ENCODE peak calls at places on chromosomes 1 and 21, in five cellular contexts. U is GM23338, W is K562, O is HepG2, J is GM12878. F is an unnamed sample.

GRCh38 chr1:39954261-39954869 is 580 bp upstream of the MFSD2A start:
- DNase-seq in J (no peak), O (no peak), W (no peak), U (no peak), F (no peak)

GRCh38 chr1:234488954-234489691 is 10.1 kb upstream of the TARBP1 start:
- DNase-seq in O (no peak), W (no peak), J (no peak), U (no peak), F (no peak)

GRCh38 chr21:18204931-18205330 is 39.7 kb upstream of the CHODL start:
- DNase-seq in W (no peak), U (peak; percentile 40), O (no peak), J (no peak), F (no peak)

GRCh38 chr1:208178091-208178529 is 66.1 kb downstream of the PLXNA2 start:
- DNase-seq in J (no peak), W (no peak), O (peak; percentile 68), U (no peak), F (no peak)

GRCh38 chr1:52158218-52158617 is 16.3 kb downstream of the ZFYVE9 start:
- DNase-seq in O (no peak), U (no peak), J (no peak), W (no peak), F (no peak)

GRCh38 chr1:227072991-227073390 is 132.9 kb downstream of the COQ8A start:
- DNase-seq in J (no peak), O (no peak), U (no peak), W (no peak), F (no peak)

GRCh38 chr21:30733026-30733425 is 14.0 kb downstream of the KRTAP21-2 start:
- DNase-seq in U (no peak), O (no peak), W (no peak), J (no peak), F (no peak)

GRCh38 chr1:156797212-156797871 is 19.3 kb downstream of the SH2D2A start:
- DNase-seq in W (peak; percentile 70), J (no peak), U (peak; percentile 86), O (peak; percentile 55), F (peak; percentile 70)

GRCh38 chr1:211326528-211327340 is at the start of gene TRAF5:
- DNase-seq in J (no peak), U (peak; percentile 83), O (no peak), W (peak; percentile 80), F (peak; percentile 65)

GRCh38 chr1:25369241-25369640 is 31.1 kb downstream of the TMEM50A start:
- DNase-seq in J (no peak), W (peak; percentile 24), U (no peak), O (peak; percentile 4), F (no peak)

GRCh38 chr1:67059331-67059730 is 5.4 kb upstream of the SLC35D1 start:
- DNase-seq in U (no peak), J (no peak), O (no peak), W (no peak), F (no peak)

GRCh38 chr1:11535761-11536572 is 57.0 kb downstream of the DISP3 start:
- DNase-seq in U (no peak), J (no peak), W (peak; percentile 55), O (peak; percentile 6), F (no peak)

GRCh38 chr1:97192872-97193572 is 471.4 kb downstream of the PTBP2 start:
- DNase-seq in U (no peak), W (no peak), O (no peak), J (no peak), F (no peak)

GRCh38 chr1:232873931-232874330 is 68.7 kb downstream of the MAP10 start:
- DNase-seq in U (no peak), O (no peak), J (no peak), W (no peak), F (no peak)

GRCh38 chr21:15966216-15966615 is 236.4 kb downstream of the USP25 start:
- DNase-seq in W (no peak), U (no peak), O (no peak), J (no peak), F (no peak)

GRCh38 chr1:247548847-247549246 is at the start of gene GCSAML:
- DNase-seq in W (no peak), O (no peak), U (no peak), J (no peak), F (no peak)

GRCh38 chr1:5828322-5828935 is 163.8 kb downstream of the NPHP4 start:
- DNase-seq in J (no peak), U (no peak), O (no peak), W (no peak), F (no peak)

GRCh38 chr1:6510493-6510892 is 19.0 kb upstream of the PLEKHG5 start:
- DNase-seq in J (no peak), U (no peak), O (no peak), W (no peak), F (no peak)

GRCh38 chr1:200405273-200405672 is 4.6 kb downstream of the ZNF281 start:
- DNase-seq in O (peak; percentile 32), J (no peak), U (no peak), W (no peak), F (no peak)

GRCh38 chr1:161709373-161709772 is 2.3 kb downstream of the FCRLA start:
- DNase-seq in O (no peak), W (no peak), J (no peak), U (no peak), F (no peak)

GRCh38 chr1:180796897-180797296 is 115.8 kb upstream of the KIAA1614 start:
- DNase-seq in J (no peak), W (no peak), O (no peak), U (no peak), F (no peak)

GRCh38 chr1:184189361-184189760 is 137.8 kb downstream of the TSEN15 start:
- DNase-seq in U (no peak), O (no peak), J (no peak), W (no peak), F (no peak)

GRCh38 chr1:214833357-214833756 is 230.4 kb downstream of the CENPF start:
- DNase-seq in W (no peak), O (peak; percentile 91), J (no peak), U (no peak), F (no peak)

GRCh38 chr1:206678490-206678889 is 6.2 kb upstream of the MAPKAPK2 start:
- DNase-seq in O (no peak), W (no peak), U (no peak), J (no peak), F (no peak)

GRCh38 chr1:154371436-154371835 is 33.7 kb upstream of the IL6R start:
- DNase-seq in O (no peak), J (no peak), W (no peak), U (no peak), F (no peak)

GRCh38 chr21:43266534-43266933 is 97.7 kb downstream of the CRYAA start:
- DNase-seq in O (no peak), W (no peak), U (no peak), J (no peak), F (no peak)

GRCh38 chr1:195637474-195637873 is 970.8 kb downstream of the KCNT2 start:
- DNase-seq in W (no peak), U (no peak), J (no peak), O (no peak), F (no peak)

GRCh38 chr21:32094792-32095191 is 184.1 kb downstream of the MIS18A start:
- DNase-seq in W (no peak), U (peak; percentile 60), J (no peak), O (no peak), F (no peak)

GRCh38 chr1:16152521-16153087 is 3.3 kb downstream of the EPHA2 start:
- DNase-seq in O (peak; percentile 59), J (no peak), W (no peak), U (peak; percentile 16), F (no peak)

GRCh38 chr1:16150508-16150907 is 5.4 kb downstream of the EPHA2 start:
- DNase-seq in U (no peak), J (no peak), O (no peak), W (no peak), F (no peak)

GRCh38 chr1:16149702-16150488 is 6.0 kb downstream of the EPHA2 start:
- DNase-seq in O (no peak), J (no peak), U (no peak), W (no peak), F (no peak)

GRCh38 chr1:16151985-16152384 is 3.9 kb downstream of the EPHA2 start:
- DNase-seq in W (no peak), J (no peak), O (no peak), U (no peak), F (no peak)

DNA sequence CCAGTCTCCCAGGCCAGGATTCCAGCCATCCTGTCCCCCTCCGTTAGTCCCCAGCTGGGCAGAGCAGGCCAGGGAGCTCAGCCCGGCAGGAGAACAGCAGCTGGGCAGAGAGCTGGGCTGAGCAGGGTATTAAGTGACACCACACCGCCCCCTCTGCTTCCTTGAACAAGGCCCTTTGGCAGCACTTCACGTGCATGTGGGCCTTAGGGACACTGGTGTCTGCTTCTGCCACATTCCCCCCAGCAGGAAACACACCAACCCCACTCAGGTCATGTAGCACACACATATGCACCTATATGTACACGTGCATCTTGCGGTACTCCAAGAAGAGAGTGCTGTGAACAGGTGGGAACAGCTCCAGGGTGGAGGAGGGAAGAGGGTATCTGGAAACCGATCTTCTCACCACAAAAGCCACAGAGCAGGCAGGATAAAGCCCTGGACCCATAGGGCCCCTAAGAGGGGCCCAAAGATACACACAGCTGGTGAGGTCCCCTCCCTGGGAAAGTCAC is 4.6 kb downstream of the EPHA2 start:
- DNase-seq in U (no peak), W (peak; percentile 45), O (no peak), J (no peak), F (no peak)
- TF ChIP-seq CREB1 in U (no peak), W (no peak), O (no peak), J (no peak), F (no peak)

DNA sequence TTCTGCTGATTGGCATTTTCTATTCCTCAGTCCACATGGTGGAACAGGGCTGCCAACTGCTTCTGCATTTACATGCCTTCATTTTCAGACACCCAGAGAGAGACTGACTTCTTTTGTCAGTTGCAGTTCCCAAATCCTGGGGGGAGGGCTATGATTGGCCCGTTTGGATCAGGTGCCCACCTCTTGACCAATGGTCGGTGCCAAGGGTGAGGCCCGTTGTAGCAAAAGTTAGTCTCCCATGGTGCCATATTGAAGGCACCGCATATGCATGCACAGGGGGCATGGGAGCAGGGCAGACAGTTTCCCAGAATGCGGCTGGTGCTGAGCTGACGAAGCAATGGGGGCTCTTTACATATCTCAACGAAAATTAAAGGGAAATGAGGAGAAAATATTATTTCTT is 18.4 kb downstream of the ZBTB18 start:
- DNase-seq in J (no peak), O (no peak), U (no peak), W (no peak), F (no peak)
- TF ChIP-seq CREB1 in J (no peak), O (no peak), U (no peak), W (no peak), F (no peak)

GRCh38 chr1:43441894-43442632 is 11.7 kb downstream of the HYI start:
- DNase-seq in W (no peak), U (no peak), J (no peak), O (no peak), F (no peak)
- TF ChIP-seq CREB1 in W (no peak), U (no peak), J (no peak), O (no peak), F (no peak)

GRCh38 chr1:30857964-30858363 is 50.6 kb downstream of the SDC3 start:
- DNase-seq in J (no peak), U (no peak), O (no peak), W (no peak), F (no peak)

GRCh38 chr1:30857062-30857461 is 51.5 kb downstream of the SDC3 start:
- DNase-seq in O (no peak), J (no peak), W (no peak), U (no peak), F (no peak)

GRCh38 chr1:30855686-30856259 is 52.8 kb downstream of the SDC3 start:
- DNase-seq in W (no peak), U (peak; percentile 34), J (no peak), O (no peak), F (no peak)

GRCh38 chr1:30853350-30853749 is 55.2 kb downstream of the SDC3 start:
- DNase-seq in W (no peak), U (peak; percentile 64), O (peak; percentile 55), J (no peak), F (peak; percentile 52)

GRCh38 chr1:30856260-30856790 is 52.2 kb downstream of the SDC3 start:
- DNase-seq in W (no peak), U (peak; percentile 44), O (no peak), J (no peak), F (no peak)
- TF ChIP-seq CREB1 in W (no peak), U (no peak), O (no peak), J (no peak), F (no peak)